ENCODE peak calls at places on chromosomes 6 and 20, in ten cellular contexts. N is activated naive CD8-positive, alpha-beta T cell treated with anti-CD3 and anti-CD28 coated beads for 36 hours; T is GM04504; E is GM10248; Q is T follicular helper cell; O is activated gamma-delta T cell treated with Interleukin-2 at 50 U/mL for 16 hours; B is putamen; M is coronary artery; V is NCI-H2081; H is A549. I is an unnamed sample.

GRCh38 chr6:132734694-132735236 is 20.9 kb upstream of the VNN1 start:
- DNase-seq in N (no peak), T (no peak), E (no peak), Q (no peak), O (no peak), B (no peak), M (no peak), V (peak), H (no peak), I (no peak)

GRCh38 chr6:36025260-36025931 is 955 bp upstream of the SLC26A8 start:
- DNase-seq in N (no peak), T (no peak), E (no peak), Q (no peak), O (no peak), B (no peak), M (no peak), V (no peak), H (no peak), I (no peak)

GRCh38 chr6:161439093-161439492 is 165.2 kb upstream of the AGPAT4 start:
- DNase-seq in N (peak), T (peak), E (no peak), Q (no peak), O (no peak), B (peak), M (peak), V (peak), H (peak), I (no peak)

GRCh38 chr6:37893262-37893661 is 73.7 kb downstream of the ZFAND3 start:
- DNase-seq in N (no peak), T (no peak), E (no peak), Q (no peak), O (no peak), B (no peak), M (no peak), V (no peak), H (no peak), I (no peak)

GRCh38 chr20:54347216-54347833 is 128.1 kb upstream of the DOK5 start:
- DNase-seq in N (no peak), T (no peak), E (no peak), Q (no peak), O (no peak), B (no peak), M (no peak), V (no peak), H (no peak), I (no peak)

GRCh38 chr6:31901415-31901952 is 402 bp downstream of the ZBTB12 start:
- DNase-seq in N (peak), T (no peak), E (peak), Q (peak), O (peak), B (peak), M (no peak), V (peak), H (peak), I (peak)

GRCh38 chr6:151387581-151387980 is 3.8 kb downstream of the ZBTB2 start:
- DNase-seq in N (no peak), T (no peak), E (no peak), Q (no peak), O (no peak), B (no peak), M (no peak), V (no peak), H (no peak), I (no peak)

GRCh38 chr6:2157441-2158127 is 87.8 kb downstream of the GMDS start:
- DNase-seq in N (peak), T (peak), E (peak), Q (no peak), O (no peak), B (no peak), M (no peak), V (no peak), H (no peak), I (peak)

GRCh38 chr6:82842721-82843120 is 222.9 kb downstream of the UBE3D start:
- DNase-seq in N (no peak), T (peak), E (no peak), Q (no peak), O (no peak), B (no peak), M (no peak), V (no peak), H (no peak), I (no peak)

GRCh38 chr6:143108278-143108677 is 47.6 kb downstream of the AIG1 start:
- DNase-seq in N (no peak), T (no peak), E (no peak), Q (no peak), O (no peak), B (no peak), M (no peak), V (no peak), H (no peak), I (no peak)

GRCh38 chr6:107731422-107732319 is 92.4 kb downstream of the SCML4 start:
- DNase-seq in N (peak), T (no peak), E (no peak), Q (no peak), O (peak), B (no peak), M (no peak), V (no peak), H (no peak), I (peak)

GRCh38 chr6:38078671-38079070 is 259.1 kb downstream of the ZFAND3 start:
- DNase-seq in N (no peak), T (no peak), E (no peak), Q (no peak), O (no peak), B (no peak), M (no peak), V (no peak), H (no peak), I (no peak)

GRCh38 chr20:18066421-18067333 is 9.0 kb upstream of the OVOL2 start:
- DNase-seq in N (no peak), T (no peak), E (no peak), Q (no peak), O (no peak), B (no peak), M (no peak), V (no peak), H (no peak), I (no peak)

GRCh38 chr6:88520020-88520338 is 353.8 kb upstream of the CNR1 start:
- DNase-seq in N (no peak), T (no peak), E (no peak), Q (no peak), O (no peak), B (no peak), M (no peak), V (no peak), H (no peak), I (no peak)

GRCh38 chr6:71072508-71072907 is 115.6 kb upstream of the B3GAT2 start:
- DNase-seq in N (no peak), T (no peak), E (no peak), Q (no peak), O (no peak), B (no peak), M (no peak), V (no peak), H (no peak), I (no peak)

GRCh38 chr6:120173250-120173649 is 823.7 kb upstream of the MAN1A1 start:
- DNase-seq in N (no peak), T (no peak), E (no peak), Q (no peak), O (no peak), B (no peak), M (no peak), V (no peak), H (no peak), I (no peak)

GRCh38 chr6:332671-333070 is 40.4 kb downstream of the DUSP22 start:
- DNase-seq in N (no peak), T (peak), E (no peak), Q (no peak), O (no peak), B (no peak), M (no peak), V (no peak), H (no peak), I (no peak)

GRCh38 chr6:144063744-144064401 is 31.5 kb downstream of the SF3B5 start:
- DNase-seq in N (peak), T (no peak), E (peak), Q (peak), O (peak), B (peak), M (peak), V (peak), H (peak), I (peak)

GRCh38 chr6:26196846-26197683 is 109.8 kb downstream of the HFE start:
- DNase-seq in N (peak), T (peak), E (peak), Q (peak), O (peak), B (peak), M (peak), V (peak), H (no peak), I (peak)

GRCh38 chr6:133887478-133887877 is 1.4 kb upstream of the TCF21 start:
- DNase-seq in N (no peak), T (no peak), E (no peak), Q (no peak), O (no peak), B (no peak), M (no peak), V (no peak), H (no peak), I (no peak)

GRCh38 chr6:1609662-1610496 is at the start of gene FOXC1:
- DNase-seq in N (peak), T (peak), E (peak), Q (no peak), O (no peak), B (peak), M (peak), V (peak), H (peak), I (peak)

GRCh38 chr20:42492998-42493397 is 696.7 kb downstream of the PTPRT start:
- DNase-seq in N (no peak), T (no peak), E (no peak), Q (no peak), O (no peak), B (peak), M (no peak), V (no peak), H (no peak), I (no peak)

GRCh38 chr6:16334671-16335070 is 96.3 kb downstream of the GMPR start:
- DNase-seq in N (no peak), T (peak), E (no peak), Q (no peak), O (no peak), B (no peak), M (no peak), V (no peak), H (peak), I (no peak)

GRCh38 chr6:6752129-6752528 is 163.6 kb downstream of the LY86 start:
- DNase-seq in N (no peak), T (no peak), E (no peak), Q (no peak), O (no peak), B (no peak), M (no peak), V (no peak), H (no peak), I (no peak)

GRCh38 chr6:22821664-22822320 is 252.4 kb downstream of the HDGFL1 start:
- DNase-seq in N (no peak), T (peak), E (no peak), Q (no peak), O (no peak), B (no peak), M (no peak), V (no peak), H (no peak), I (no peak)

GRCh38 chr20:16966276-16966880 is 218.2 kb downstream of the OTOR start:
- DNase-seq in N (no peak), T (no peak), E (no peak), Q (no peak), O (no peak), B (no peak), M (no peak), V (no peak), H (no peak), I (no peak)

I was measured in activated CD8-positive, alpha-beta T cell treated with anti-CD3 and anti-CD28 coated beads, Interleukin-2, amount 10 ng/mL, durations not matched to agents 7 days and 5 days.